ENCODE peak calls at places on chromosomes 12 and 14, in seven cellular contexts. U is GM12878, M is K562, R is SK-N-SH, P is GM12891, K is H1, Y is HepG2. J is an unnamed sample.

GRCh38 chr12:89856431-89856830 is 147.8 kb upstream of the ATP2B1 start:
- DNase-seq in U (peak; percentile 85), M (no peak), R (no peak), P (no peak), K (no peak), Y (no peak), J (no peak)

GRCh38 chr12:54352022-54352531 is 12.2 kb downstream of the GPR84 start:
- DNase-seq in U (no peak), M (peak; percentile 40), R (peak; percentile 65), P (no peak), K (peak; percentile 50), Y (no peak), J (no peak)

GRCh38 chr14:89283327-89284060 is 133.5 kb downstream of the FOXN3 start:
- DNase-seq in U (no peak), M (no peak), R (no peak), P (no peak), K (no peak), Y (no peak), J (no peak)

GRCh38 chr12:6188954-6189353 is 11.2 kb upstream of the CD9 start:
- DNase-seq in U (no peak), M (no peak), R (no peak), P (no peak), K (no peak), Y (no peak), J (no peak)

GRCh38 chr12:116497051-116497529 is 62.1 kb upstream of the MAP1LC3B2 start:
- DNase-seq in U (no peak), M (no peak), R (no peak), P (no peak), K (no peak), Y (no peak), J (no peak)

GRCh38 chr14:60510254-60510975 is 1.5 kb downstream of the SIX6 start:
- DNase-seq in U (no peak), M (no peak), R (no peak), P (no peak), K (no peak), Y (no peak), J (no peak)

GRCh38 chr14:92832137-92832700 is 38.1 kb downstream of the GOLGA5 start:
- DNase-seq in U (no peak), M (no peak), R (no peak), P (no peak), K (no peak), Y (no peak), J (no peak)

GRCh38 chr14:23364164-23364571 is 804 bp downstream of the EFS start:
- DNase-seq in U (no peak), M (peak; percentile 30), R (peak; percentile 81), P (no peak), K (no peak), Y (no peak), J (no peak)

GRCh38 chr12:69254046-69254445 is 14.7 kb downstream of the CPSF6 start:
- DNase-seq in U (peak; percentile 51), M (peak; percentile 27), R (peak; percentile 42), P (no peak), K (no peak), Y (peak; percentile 55), J (no peak)

GRCh38 chr12:9951026-9951652 is 19.0 kb upstream of the CLEC2A start:
- DNase-seq in U (peak; percentile 24), M (no peak), R (no peak), P (no peak), K (no peak), Y (no peak), J (no peak)

GRCh38 chr12:71243375-71243774 is 85.6 kb upstream of the TSPAN8 start:
- DNase-seq in U (no peak), M (no peak), R (no peak), P (no peak), K (no peak), Y (no peak), J (no peak)

GRCh38 chr14:64955297-64955696 is 12.8 kb upstream of the GPX2 start:
- DNase-seq in U (no peak), M (no peak), R (no peak), P (no peak), K (no peak), Y (no peak), J (no peak)

GRCh38 chr14:99722741-99723140 is 38.6 kb downstream of the CYP46A1 start:
- DNase-seq in U (no peak), M (no peak), R (no peak), P (no peak), K (no peak), Y (no peak), J (no peak)

GRCh38 chr14:20679907-20680306 is 4.5 kb upstream of the RNASE4 start:
- DNase-seq in U (no peak), M (peak; percentile 58), R (peak; percentile 29), P (no peak), K (no peak), Y (peak; percentile 76), J (no peak)

GRCh38 chr12:17416748-17417147 is 673.2 kb downstream of the RERGL start:
- DNase-seq in U (no peak), M (no peak), R (no peak), P (no peak), K (no peak), Y (no peak), J (no peak)

GRCh38 chr12:107660861-107661415 is 24.7 kb upstream of the PWP1 start:
- DNase-seq in U (no peak), M (no peak), R (no peak), P (no peak), K (no peak), Y (no peak), J (no peak)

DNA sequence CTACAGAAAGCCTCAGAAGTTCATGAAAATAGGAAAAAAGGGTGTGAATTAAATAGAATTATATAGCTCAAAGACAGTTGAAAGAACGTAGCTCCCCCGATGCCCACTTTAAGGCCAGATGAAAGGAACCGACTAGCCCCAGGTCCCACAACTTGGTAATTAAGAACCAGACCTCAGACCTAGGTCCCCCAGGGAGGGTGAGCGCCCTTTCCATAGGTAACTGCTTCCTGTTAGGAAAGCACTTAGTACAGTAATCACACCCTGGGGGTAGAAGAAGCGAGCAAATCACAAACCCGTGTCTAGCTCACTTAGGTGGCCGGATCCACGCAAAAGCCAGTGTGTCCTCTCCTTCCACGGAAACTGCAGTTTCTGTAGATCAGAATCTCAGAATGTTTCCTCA is 77.1 kb downstream of the PLXNC1 start:
- DNase-seq in U (no peak), M (no peak), R (peak; percentile 17), P (no peak), K (no peak), Y (no peak), J (no peak)
- TF ChIP-seq TAF1 in U (no peak), M (no peak), R (no peak), P (no peak), K (no peak), Y (no peak), J (no peak)

DNA sequence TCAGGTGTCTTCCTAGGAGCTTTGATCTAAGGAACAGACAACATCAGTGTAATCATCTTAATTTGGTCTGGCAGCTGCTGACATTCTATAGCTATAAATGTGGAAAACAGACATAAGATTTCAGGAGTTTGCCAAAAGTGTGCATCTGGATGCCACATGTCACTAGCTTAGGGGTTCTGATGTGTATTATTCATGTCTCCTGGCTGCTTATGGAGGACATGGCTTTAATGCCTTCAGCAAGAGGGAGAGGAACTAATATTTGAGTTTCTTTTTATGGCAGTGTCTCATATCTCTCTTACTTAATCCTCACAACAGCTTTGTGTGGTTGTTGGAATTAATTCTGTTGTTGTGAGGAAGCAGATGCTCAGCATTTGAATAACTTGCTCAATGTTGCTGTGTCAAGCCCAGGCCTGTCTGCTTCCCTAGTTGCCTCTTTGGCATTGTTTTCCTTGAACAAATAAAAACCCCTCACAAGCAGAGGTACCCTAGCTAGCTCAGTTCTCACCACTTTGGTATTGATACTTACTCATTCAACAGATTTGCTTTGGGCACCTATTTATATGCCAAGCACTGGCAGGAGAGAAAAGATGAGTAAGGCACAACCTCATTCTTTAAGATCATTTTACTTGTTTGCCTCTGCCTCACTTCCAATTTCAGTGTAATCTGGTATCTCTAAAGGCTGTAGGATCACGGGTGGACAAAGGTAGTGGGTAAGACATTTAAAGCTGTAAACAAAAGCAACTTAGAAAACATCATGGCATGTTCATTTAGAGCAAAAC is 39.8 kb upstream of the EID3 start:
- DNase-seq in U (no peak), M (no peak), R (peak; percentile 75), P (no peak), K (no peak), Y (no peak), J (no peak)
- TF ChIP-seq POLR2AphosphoS5 in U (no peak), M (no peak), R (peak; percentile 95), P (no peak), K (no peak), Y (no peak), J (no peak)

DNA sequence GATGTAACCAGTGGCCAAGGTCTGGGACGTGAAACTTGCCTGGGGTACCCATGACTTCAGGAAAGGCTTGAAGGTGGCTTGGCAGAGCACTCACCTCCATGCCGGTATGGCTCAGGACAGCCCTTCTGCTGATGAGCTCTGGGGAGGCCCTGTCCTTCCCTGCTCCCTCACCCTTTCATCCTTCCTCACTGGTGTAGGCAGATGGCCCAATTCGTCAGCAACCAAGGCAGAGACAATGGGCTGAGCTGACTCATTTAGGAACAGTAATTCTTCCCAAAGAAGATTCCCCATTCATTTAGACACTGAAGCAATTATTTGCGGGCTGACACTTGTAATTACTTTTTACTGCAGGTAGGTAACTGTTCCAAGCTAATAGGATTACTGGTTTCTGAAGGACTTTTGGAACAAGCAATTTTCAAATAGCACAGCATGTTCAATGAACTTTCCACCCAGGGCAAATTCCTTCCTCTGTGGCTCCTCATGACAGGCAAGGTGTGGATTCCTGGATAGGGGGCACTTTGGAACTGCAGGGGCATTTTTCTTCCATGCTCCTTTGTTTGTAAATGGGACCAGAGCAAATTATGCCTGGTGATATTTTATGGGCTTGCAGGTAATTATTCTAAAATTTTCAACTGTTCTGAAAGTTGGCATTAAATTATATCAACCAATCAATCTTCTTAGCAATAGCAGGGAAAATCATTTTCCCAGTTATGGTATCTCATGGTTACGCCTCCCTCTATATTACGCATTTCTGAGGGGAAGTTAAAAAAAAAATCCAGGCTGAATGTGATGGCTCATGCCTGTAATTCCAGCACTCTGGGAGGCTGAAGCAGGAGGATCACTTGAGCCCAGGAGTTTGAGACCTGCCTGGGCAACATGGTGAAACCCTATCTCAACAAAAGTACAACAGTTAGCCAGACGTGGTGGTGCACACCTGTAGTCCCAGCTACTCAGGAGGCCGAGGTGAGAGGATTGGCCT is 24.1 kb upstream of the NRDE2 start:
- DNase-seq in U (no peak), M (no peak), R (no peak), P (no peak), K (no peak), Y (peak; percentile 16), J (no peak)
- TF ChIP-seq TAF1 in U (no peak), M (no peak), R (no peak), P (no peak), K (no peak), Y (no peak), J (no peak)

GRCh38 chr14:94391284-94391914 is 3.0 kb upstream of the SERPINA1 start:
- DNase-seq in U (no peak), M (no peak), R (no peak), P (no peak), K (no peak), Y (no peak), J (no peak)

GRCh38 chr14:94388896-94389469 is 581 bp upstream of the SERPINA1 start:
- DNase-seq in U (no peak), M (no peak), R (no peak), P (no peak), K (no peak), Y (no peak), J (no peak)

GRCh38 chr14:94392510-94392935 is 4.1 kb upstream of the SERPINA1 start:
- DNase-seq in U (peak; percentile 38), M (no peak), R (no peak), P (no peak), K (no peak), Y (peak; percentile 59), J (no peak)

GRCh38 chr14:94389731-94390371 is 1.4 kb upstream of the SERPINA1 start:
- DNase-seq in U (no peak), M (no peak), R (no peak), P (no peak), K (no peak), Y (no peak), J (no peak)

GRCh38 chr14:94390372-94391086 is 2.1 kb upstream of the SERPINA1 start:
- DNase-seq in U (no peak), M (no peak), R (no peak), P (no peak), K (no peak), Y (no peak), J (no peak)
- TF ChIP-seq POLR2AphosphoS5 in U (no peak), M (no peak), R (no peak), P (no peak), K (no peak), Y (no peak), J (no peak)

J was measured in GM12892.